ENCODE peak calls at places on chromosomes 7 and 10, in nine cellular contexts. B is GM13976, J is putamen, N is IMR-90, X is astrocyte of the spinal cord, F is glomerular endothelial cell, K is lower lobe of right lung, O is occipital lobe, L is amniotic stem cell. M is an unnamed sample.

GRCh38 chr7:154342971-154343633 is 290.9 kb downstream of the DPP6 start:
- DNase-seq in B (no peak), F (no peak), K (no peak), O (no peak), L (no peak), X (no peak), J (no peak), N (no peak), M (no peak)

GRCh38 chr10:80137031-80137712 is 4.6 kb downstream of the PLAC9 start:
- DNase-seq in L (no peak), X (no peak), B (no peak), N (peak), K (no peak), O (no peak), F (no peak), J (no peak), M (peak)

GRCh38 chr10:87818505-87819273 is 663 bp upstream of the ATAD1 start:
- DNase-seq in F (no peak), K (no peak), L (no peak), X (peak), B (peak), N (peak), J (peak), O (peak), M (no peak)

GRCh38 chr10:123517901-123518300 is 148.3 kb upstream of the GPR26 start:
- DNase-seq in B (no peak), N (no peak), F (no peak), O (no peak), L (no peak), X (no peak), K (no peak), J (no peak), M (no peak)

GRCh38 chr7:8115547-8116402 is 146.2 kb downstream of the ICA1 start:
- DNase-seq in O (no peak), K (no peak), X (no peak), J (no peak), L (no peak), B (peak), N (no peak), F (no peak), M (no peak)

GRCh38 chr10:133420579-133420978 is 3.8 kb downstream of the SPRN start:
- DNase-seq in X (no peak), N (no peak), J (no peak), K (peak), L (no peak), F (no peak), B (no peak), O (no peak), M (no peak)

GRCh38 chr10:95500649-95501048 is 60.5 kb downstream of the SORBS1 start:
- DNase-seq in B (no peak), N (no peak), K (no peak), O (no peak), J (no peak), L (no peak), F (no peak), X (no peak), M (no peak)

GRCh38 chr10:98270786-98271185 is 2.8 kb upstream of the LOXL4 start:
- DNase-seq in X (no peak), N (no peak), K (no peak), J (no peak), B (no peak), L (no peak), F (no peak), O (no peak), M (no peak)

GRCh38 chr7:4612237-4612636 is 69.9 kb upstream of the FOXK1 start:
- DNase-seq in L (no peak), O (no peak), J (no peak), N (no peak), B (no peak), K (no peak), F (no peak), X (no peak), M (no peak)

GRCh38 chr7:32501522-32501921 is 6.2 kb downstream of the AVL9 start:
- DNase-seq in B (no peak), J (no peak), X (peak), N (peak), O (no peak), L (peak), K (no peak), F (no peak), M (no peak)

GRCh38 chr7:81857385-81857784 is 87.5 kb upstream of the HGF start:
- DNase-seq in J (no peak), N (no peak), B (no peak), X (no peak), K (no peak), O (no peak), L (no peak), F (no peak), M (no peak)

GRCh38 chr7:105678811-105679495 is 97.7 kb upstream of the EFCAB10 start:
- DNase-seq in L (no peak), X (no peak), N (peak), B (no peak), K (peak), O (peak), J (peak), F (no peak), M (peak)

GRCh38 chr7:134030460-134030865 is 96.7 kb upstream of the LRGUK start:
- DNase-seq in O (no peak), B (no peak), J (no peak), K (no peak), X (no peak), N (no peak), L (no peak), F (no peak), M (no peak)

GRCh38 chr10:43616697-43617370 is 10.6 kb downstream of the ZNF485 start:
- DNase-seq in O (no peak), N (no peak), J (no peak), B (no peak), L (no peak), F (no peak), X (no peak), K (no peak), M (no peak)

GRCh38 chr10:101614957-101615759 is 27.0 kb downstream of the DPCD start:
- DNase-seq in N (no peak), O (no peak), L (no peak), X (no peak), K (no peak), J (no peak), B (no peak), F (no peak), M (no peak)

GRCh38 chr7:143299840-143300239 is 11.7 kb downstream of the CASP2 start:
- DNase-seq in J (no peak), L (no peak), X (no peak), K (no peak), F (no peak), B (no peak), O (no peak), N (no peak), M (no peak)

GRCh38 chr7:37694208-37695080 is 10.9 kb downstream of the GPR141 start:
- DNase-seq in K (peak), F (no peak), O (no peak), B (no peak), N (no peak), X (no peak), J (no peak), L (no peak), M (no peak)

GRCh38 chr10:124614003-124614659 is 130.0 kb downstream of the FAM53B start:
- DNase-seq in J (no peak), K (no peak), X (no peak), O (no peak), F (no peak), L (no peak), N (no peak), B (peak), M (no peak)

GRCh38 chr7:51045319-51046102 is 262.8 kb upstream of the GRB10 start:
- DNase-seq in F (no peak), N (peak), B (no peak), K (no peak), J (no peak), X (peak), O (no peak), L (peak), M (peak)

GRCh38 chr10:13891542-13892431 is 305.0 kb downstream of the PRPF18 start:
- DNase-seq in K (peak), F (no peak), J (no peak), N (no peak), X (no peak), L (no peak), B (peak), O (no peak), M (no peak)

GRCh38 chr10:120477006-120477722 is 20.1 kb downstream of the PLPP4 start:
- DNase-seq in L (no peak), K (no peak), X (peak), O (no peak), N (no peak), B (no peak), J (no peak), F (no peak), M (no peak)

GRCh38 chr7:28102778-28103177 is 77.8 kb downstream of the JAZF1 start:
- DNase-seq in X (peak), N (peak), F (no peak), B (no peak), O (no peak), K (no peak), J (no peak), L (no peak), M (peak)

GRCh38 chr7:149196151-149196704 is 882 bp downstream of the ZNF282 start:
- DNase-seq in O (no peak), J (no peak), B (peak), N (no peak), F (no peak), L (no peak), X (no peak), K (no peak), M (no peak)

GRCh38 chr7:103065666-103066065 is 8.9 kb downstream of the FBXL13 start:
- DNase-seq in X (peak), N (peak), B (peak), O (no peak), F (no peak), K (no peak), J (no peak), L (peak), M (no peak)

GRCh38 chr7:618539-619355 is 99.1 kb upstream of the PDGFA start:
- DNase-seq in O (no peak), F (no peak), X (no peak), L (no peak), N (peak), B (no peak), K (no peak), J (no peak), M (no peak)

GRCh38 chr7:66114743-66115727 is at the start of gene CRCP:
- DNase-seq in F (no peak), N (peak), K (peak), X (peak), O (peak), B (peak), L (peak), J (peak), M (peak)

GRCh38 chr7:123863461-123863860 is 18.5 kb downstream of the HYAL4 start:
- DNase-seq in B (no peak), K (no peak), F (no peak), X (no peak), J (no peak), L (no peak), N (no peak), O (no peak), M (no peak)